ENCODE peak calls at places on chromosomes 7 and 10, in seven cellular contexts. F is GM19239, P is amygdala, D is NCI-H774, R is neural crest cell, V is cardiac muscle cell, U is SW480. S is an unnamed sample.

GRCh38 chr10:69505636-69506318 is 54.5 kb downstream of the TSPAN15 start:
- DNase-seq in F (no peak), R (no peak), D (no peak), V (no peak), U (no peak), P (no peak), S (no peak)

GRCh38 chr10:49112851-49113250 is 2.5 kb downstream of the VSTM4 start:
- DNase-seq in V (no peak), D (no peak), P (no peak), U (no peak), F (no peak), R (no peak), S (no peak)

GRCh38 chr10:89327803-89328441 is at the start of gene IFIT3:
- DNase-seq in U (peak; percentile 52), P (no peak), F (no peak), D (no peak), R (peak; percentile 12), V (peak; percentile 57), S (peak; percentile 34)

GRCh38 chr10:123585477-123586445 is 80.4 kb upstream of the GPR26 start:
- DNase-seq in R (no peak), P (no peak), F (no peak), V (no peak), U (no peak), D (no peak), S (no peak)

GRCh38 chr7:106022193-106022821 is 59.2 kb downstream of the CDHR3 start:
- DNase-seq in F (no peak), P (no peak), V (no peak), D (no peak), R (no peak), U (peak; percentile 23), S (no peak)

GRCh38 chr7:66503036-66503370 is 125.7 kb upstream of the KCTD7 start:
- DNase-seq in F (no peak), P (no peak), R (no peak), U (no peak), V (no peak), D (no peak), S (no peak)

GRCh38 chr10:116336866-116337265 is 12.6 kb downstream of the CCDC172 start:
- DNase-seq in R (no peak), D (no peak), V (no peak), P (no peak), U (no peak), F (no peak), S (no peak)

GRCh38 chr10:71043858-71044257 is 155.5 kb upstream of the PCBD1 start:
- DNase-seq in P (no peak), U (no peak), R (no peak), V (no peak), F (no peak), D (no peak), S (no peak)

GRCh38 chr10:72470670-72471069 is 116.0 kb upstream of the DNAJB12 start:
- DNase-seq in F (no peak), D (no peak), U (no peak), V (no peak), P (no peak), R (no peak), S (no peak)

GRCh38 chr10:70190581-70190980 is 20.3 kb upstream of the SAR1A start:
- DNase-seq in F (no peak), V (peak; percentile 72), P (no peak), R (no peak), U (no peak), D (no peak), S (no peak)

GRCh38 chr7:104552102-104552501 is 223.7 kb downstream of the LHFPL3 start:
- DNase-seq in F (peak; percentile 12), D (no peak), R (peak; percentile 48), P (no peak), V (peak; percentile 85), U (peak; percentile 63), S (no peak)

GRCh38 chr10:91549296-91549695 is 83.6 kb downstream of the PPP1R3C start:
- DNase-seq in F (no peak), V (no peak), U (no peak), R (no peak), P (no peak), D (no peak), S (no peak)

GRCh38 chr10:31554556-31554955 is 235.5 kb downstream of the ZEB1 start:
- DNase-seq in R (no peak), D (no peak), U (no peak), V (no peak), F (no peak), P (no peak), S (no peak)

GRCh38 chr10:74674892-74675291 is 151.5 kb upstream of the KAT6B start:
- DNase-seq in D (no peak), V (no peak), P (no peak), U (no peak), F (no peak), R (no peak), S (no peak)

GRCh38 chr7:135910393-135911036 is 66.6 kb downstream of the MTPN start:
- DNase-seq in P (no peak), R (no peak), D (peak; percentile 13), U (no peak), F (no peak), V (no peak), S (no peak)

GRCh38 chr7:155258233-155258575 is 39.5 kb upstream of the INSIG1 start:
- DNase-seq in V (no peak), U (peak; percentile 73), R (no peak), D (no peak), F (no peak), P (no peak), S (no peak)

GRCh38 chr7:97971990-97972943 is 17.7 kb downstream of the OCM2 start:
- DNase-seq in V (peak; percentile 78), P (peak; percentile 39), R (peak; percentile 32), U (peak; percentile 95), D (peak; percentile 70), F (peak; percentile 90), S (peak; percentile 68)